ENCODE peak calls at places on chromosomes 2 and 18, in eight cellular contexts. J is EH, S is cortex of kidney, K is iris pigment epithelial cell, E is endothelial cell of umbilical vein, D is cardiac septum, M is bronchial epithelial cell, F is activated T-cell treated with anti-CD3 and anti-CD28 coated beads for 1 hour. G is an unnamed sample.

GRCh38 chr2:54708584-54709340 is 14.7 kb upstream of the EML6 start:
- DNase-seq in F (no peak), K (peak), J (peak), M (peak), E (peak), S (no peak), D (no peak), G (no peak)

GRCh38 chr2:207432471-207432870 is 97.3 kb upstream of the CREB1 start:
- DNase-seq in S (no peak), K (peak), J (peak), M (no peak), D (no peak), E (peak), F (no peak), G (no peak)

GRCh38 chr2:148622390-148622789 is 22.2 kb upstream of the EPC2 start:
- DNase-seq in K (no peak), D (no peak), E (no peak), S (no peak), F (no peak), M (no peak), J (no peak), G (no peak)

GRCh38 chr2:113158884-113159553 is 14.8 kb upstream of the PSD4 start:
- DNase-seq in D (no peak), F (no peak), J (peak), E (no peak), M (peak), K (peak), S (no peak), G (peak)

GRCh38 chr18:79964330-79965118 is at the start of gene HSBP1L1:
- DNase-seq in E (peak), K (peak), M (no peak), J (peak), S (peak), F (peak), D (peak), G (peak)

GRCh38 chr2:237264480-237265219 is 149.3 kb downstream of the COL6A3 start:
- DNase-seq in S (no peak), D (no peak), M (peak), K (peak), E (no peak), J (peak), F (no peak), G (peak)

GRCh38 chr2:64866797-64867196 is 122.4 kb upstream of the SLC1A4 start:
- DNase-seq in E (no peak), K (peak), D (no peak), J (peak), F (no peak), S (no peak), M (no peak), G (peak)

GRCh38 chr2:235045973-235046343 is 94.1 kb downstream of the SH3BP4 start:
- DNase-seq in E (no peak), K (no peak), F (no peak), D (peak), S (no peak), M (no peak), J (no peak), G (no peak)

GRCh38 chr2:62787381-62787780 is 81.9 kb downstream of the EHBP1 start:
- DNase-seq in J (peak), K (peak), E (peak), D (no peak), M (peak), F (no peak), S (no peak), G (peak)

GRCh38 chr18:44729631-44730101 is 49.0 kb downstream of the SETBP1 start:
- DNase-seq in E (no peak), M (peak), S (no peak), J (peak), F (peak), D (no peak), K (peak), G (no peak)

GRCh38 chr2:239883326-239884050 is 141.7 kb downstream of the NDUFA10 start:
- DNase-seq in M (no peak), J (no peak), S (no peak), F (no peak), D (no peak), E (no peak), K (no peak), G (no peak)

GRCh38 chr18:524496-524895 is 24.0 kb upstream of the COLEC12 start:
- DNase-seq in D (no peak), F (no peak), M (no peak), S (no peak), K (peak), E (peak), J (peak), G (peak)

GRCh38 chr2:216287251-216287650 is 85.0 kb downstream of the MARCHF4 start:
- DNase-seq in S (no peak), K (no peak), E (no peak), M (no peak), J (peak), F (no peak), D (no peak), G (no peak)

GRCh38 chr2:239721991-239722759 is 303.0 kb downstream of the NDUFA10 start:
- DNase-seq in F (no peak), E (no peak), D (peak), J (no peak), K (no peak), S (no peak), M (no peak), G (no peak)

GRCh38 chr2:60463249-60463648 is 90.2 kb downstream of the BCL11A start:
- DNase-seq in J (peak), F (no peak), E (no peak), K (peak), D (no peak), M (no peak), S (no peak), G (no peak)

GRCh38 chr2:3078684-3079083 is 298.9 kb downstream of the EIPR1 start:
- DNase-seq in D (no peak), K (peak), E (no peak), M (peak), F (no peak), S (no peak), J (peak), G (peak)

GRCh38 chr18:78979682-78980278 is at the start of gene SALL3:
- DNase-seq in M (no peak), F (no peak), D (no peak), S (no peak), J (no peak), K (no peak), E (no peak), G (no peak)

GRCh38 chr2:216694201-216694825 is 1.0 kb downstream of the IGFBP5 start:
- DNase-seq in J (peak), K (peak), M (peak), S (no peak), E (peak), F (peak), D (peak), G (peak)

GRCh38 chr18:27278131-27278530 is 93.0 kb upstream of the CHST9 start:
- DNase-seq in D (no peak), F (no peak), M (no peak), J (no peak), K (no peak), S (no peak), E (no peak), G (peak)

GRCh38 chr2:1079873-1080799 is 129.5 kb downstream of the SNTG2 start:
- DNase-seq in K (no peak), S (no peak), M (no peak), J (no peak), E (no peak), D (no peak), F (no peak), G (no peak)

GRCh38 chr18:42392416-42392815 is 437.4 kb downstream of the PIK3C3 start:
- DNase-seq in D (no peak), S (no peak), M (no peak), E (no peak), F (no peak), J (no peak), K (no peak), G (no peak)

GRCh38 chr2:158914731-158915130 is 53.7 kb upstream of the TANC1 start:
- DNase-seq in E (no peak), K (peak), M (peak), J (peak), S (no peak), F (no peak), D (no peak), G (no peak)

GRCh38 chr2:207805566-207806226 is 36.0 kb upstream of the FZD5 start:
- DNase-seq in J (peak), S (no peak), D (no peak), K (no peak), F (no peak), E (no peak), M (peak), G (peak)

GRCh38 chr2:29314816-29315571 is 199.8 kb downstream of the CLIP4 start:
- DNase-seq in S (no peak), D (no peak), F (peak), E (no peak), K (peak), J (no peak), M (peak), G (peak)

GRCh38 chr2:11701831-11702301 is 31.9 kb upstream of the NTSR2 start:
- DNase-seq in M (no peak), D (no peak), K (peak), E (no peak), S (no peak), J (no peak), F (no peak), G (no peak)

GRCh38 chr2:134201559-134201958 is 52.3 kb upstream of the MGAT5 start:
- DNase-seq in D (no peak), F (no peak), K (no peak), M (no peak), E (no peak), J (no peak), S (no peak), G (no peak)

GRCh38 chr2:232817756-232818155 is 41.4 kb upstream of the KCNJ13 start:
- DNase-seq in M (no peak), J (no peak), S (no peak), E (no peak), D (no peak), F (no peak), K (no peak), G (no peak)

GRCh38 chr18:79927597-79928562 is 23.6 kb downstream of the SLC66A2 start:
- DNase-seq in E (no peak), D (peak), F (no peak), M (no peak), J (no peak), K (no peak), S (no peak), G (no peak)

GRCh38 chr2:160208662-160209229 is 8.7 kb upstream of the ITGB6 start:
- DNase-seq in F (no peak), J (no peak), E (no peak), M (no peak), S (no peak), K (no peak), D (no peak), G (no peak)